ENCODE peak calls at places on chromosomes 1 and 21, in nine cellular contexts. R is PC-3, Q is left ventricle myocardium inferior, F is epithelial cell of esophagus, H is midbrain, E is aorta, Z is NCI-H1694 treated with DMSO at 0.1 percent for 48 hours, T is NCI-H345, L is anterior cingulate cortex. A is an unnamed sample.

GRCh38 chr1:2233997-2234761 is 6.1 kb downstream of the SKI start:
- DNase-seq in R (peak), Q (peak), F (peak), H (peak), E (peak), Z (no peak), T (no peak), L (peak), A (peak)

GRCh38 chr1:172416482-172417035 is 3.9 kb upstream of the C1orf105 start:
- DNase-seq in R (no peak), Q (no peak), F (no peak), H (no peak), E (no peak), Z (no peak), T (no peak), L (no peak), A (no peak)

GRCh38 chr1:242454262-242455051 is 70.0 kb downstream of the PLD5 start:
- DNase-seq in R (peak), Q (no peak), F (peak), H (peak), E (no peak), Z (peak), T (peak), L (no peak), A (no peak)

GRCh38 chr1:174995916-174996315 is 3.8 kb upstream of the CACYBP start:
- DNase-seq in R (no peak), Q (no peak), F (no peak), H (no peak), E (no peak), Z (no peak), T (no peak), L (no peak), A (no peak)

GRCh38 chr1:55650449-55650848 is 435.3 kb upstream of the USP24 start:
- DNase-seq in R (no peak), Q (no peak), F (no peak), H (peak), E (no peak), Z (no peak), T (no peak), L (peak), A (no peak)

GRCh38 chr1:16066245-16066644 is 7.2 kb downstream of the FAM131C start:
- DNase-seq in R (no peak), Q (no peak), F (no peak), H (no peak), E (no peak), Z (no peak), T (no peak), L (no peak), A (no peak)

GRCh38 chr21:26297856-26298255 is 127.3 kb upstream of the APP start:
- DNase-seq in R (no peak), Q (no peak), F (no peak), H (no peak), E (no peak), Z (no peak), T (no peak), L (no peak), A (no peak)

GRCh38 chr1:2384130-2384860 is 7.1 kb downstream of the MORN1 start:
- DNase-seq in R (no peak), Q (no peak), F (no peak), H (no peak), E (peak), Z (no peak), T (no peak), L (no peak), A (peak)

GRCh38 chr1:193111641-193112090 is 6.5 kb upstream of the GLRX2 start:
- DNase-seq in R (peak), Q (peak), F (peak), H (no peak), E (peak), Z (no peak), T (no peak), L (no peak), A (peak)

A was measured in upper lobe of right lung.